ENCODE peak calls at places on chromosomes 11 and 22, in eight cellular contexts. I is ureter; V is SHP77; D is NCI-H460; M is GM13977; E is activated naive CD4-positive, alpha-beta T cell; N is hepatocyte; R is memory B cell. K is an unnamed sample.

GRCh38 chr11:105206633-105207032 is 67.1 kb upstream of the CARD18 start:
- DNase-seq in I (no peak), M (no peak), D (peak; percentile 26), E (no peak), R (no peak), N (no peak), V (no peak), K (no peak)

GRCh38 chr11:62614275-62614674 is 1.2 kb downstream of the ROM1 start:
- DNase-seq in E (no peak), I (no peak), V (no peak), D (no peak), R (no peak), M (no peak), N (peak; percentile 77), K (no peak)

GRCh38 chr11:47248664-47249377 is at the start of gene ACP2:
- DNase-seq in I (peak; percentile 90), N (peak; percentile 84), D (peak; percentile 74), R (peak; percentile 85), E (peak; percentile 62), V (peak; percentile 93), M (peak; percentile 86), K (peak; percentile 80)

GRCh38 chr11:121721961-121722360 is 269.2 kb upstream of the SORL1-AS1 start:
- DNase-seq in R (no peak), V (no peak), N (no peak), D (no peak), I (no peak), M (no peak), E (no peak), K (no peak)

GRCh38 chr11:64826062-64826461 is 15.7 kb upstream of the MEN1 start:
- DNase-seq in N (no peak), M (no peak), D (no peak), I (no peak), E (no peak), R (no peak), V (no peak), K (no peak)

GRCh38 chr11:134763030-134763388 is 351.0 kb upstream of the B3GAT1 start:
- DNase-seq in N (no peak), I (no peak), E (no peak), R (no peak), V (no peak), D (no peak), M (no peak), K (no peak)

GRCh38 chr11:87432006-87432405 is 394.3 kb downstream of the TMEM135 start:
- DNase-seq in N (no peak), I (no peak), E (no peak), V (no peak), M (no peak), R (no peak), D (no peak), K (no peak)

GRCh38 chr11:117220999-117221774 is 10.7 kb downstream of the PCSK7 start:
- DNase-seq in D (no peak), R (no peak), I (no peak), M (no peak), V (no peak), E (no peak), N (no peak), K (no peak)

GRCh38 chr22:48960981-48961655 is 866.6 kb downstream of the BRD1 start:
- DNase-seq in D (no peak), E (no peak), V (no peak), R (no peak), N (no peak), I (peak; percentile 12), M (no peak), K (no peak)

GRCh38 chr11:85048801-85049200 is 578.3 kb downstream of the DLG2 start:
- DNase-seq in I (no peak), D (no peak), N (no peak), M (no peak), R (no peak), E (no peak), V (no peak), K (no peak)

GRCh38 chr11:44258839-44259420 is 51.0 kb downstream of the ALX4 start:
- DNase-seq in R (no peak), V (no peak), N (no peak), I (no peak), D (no peak), M (no peak), E (no peak), K (no peak)

GRCh38 chr11:69238562-69239319 is 55.2 kb upstream of the MYEOV start:
- DNase-seq in I (peak; percentile 15), N (no peak), M (peak; percentile 51), R (no peak), E (no peak), V (no peak), D (no peak), K (no peak)

GRCh38 chr22:32475428-32476010 is 908 bp downstream of the FBXO7 start:
- DNase-seq in E (no peak), M (peak; percentile 27), N (peak; percentile 50), R (no peak), D (no peak), I (no peak), V (peak; percentile 1), K (no peak)

K was measured in activated CD4-positive, alpha-beta T cell treated with anti-CD3 and anti-CD28 coated beads for 1 hour.